ENCODE peak calls at places on chromosomes 7 and 10, in nine cellular contexts. I is colonic mucosa, A is left lung, G is upper lobe of right lung, Y is pancreas, W is fibroblast of lung, L is right lobe of liver, Z is PC-3, E is esophagus squamous epithelium. U is an unnamed sample. For H3K4me1, the result is how much of the 10 kb centered on the place peaks cover.

GRCh38 chr7:40374575-40374974 is 239.8 kb downstream of the SUGCT start:
- DNase-seq in I (no peak), A (no peak), G (no peak), Y (no peak), W (no peak), L (no peak), Z (no peak), E (no peak), U (no peak)

GRCh38 chr10:107277591-107277990 is 113.1 kb upstream of the SORCS1 start:
- DNase-seq in I (no peak), A (no peak), G (no peak), Y (no peak), W (no peak), L (no peak), Z (no peak), E (no peak), U (no peak)

GRCh38 chr10:103660364-103661197 is 167.1 kb downstream of the NEURL1 start:
- DNase-seq in I (no peak), A (peak), G (peak), Y (peak), W (peak), L (peak), Z (no peak), E (no peak), U (peak)

GRCh38 chr10:63901228-63901627 is 380.0 kb downstream of the REEP3 start:
- DNase-seq in I (no peak), A (no peak), G (no peak), Y (no peak), W (no peak), L (no peak), Z (peak), E (no peak), U (no peak)

GRCh38 chr10:63115732-63116383 is 17.3 kb upstream of the NRBF2 start:
- DNase-seq in I (peak), A (peak), G (peak), Y (peak), W (peak), L (peak), Z (peak), E (no peak), U (peak)

GRCh38 chr10:31707578-31708411 is 220.8 kb downstream of the ARHGAP12 start:
- DNase-seq in I (peak), A (peak), G (peak), Y (no peak), W (peak), L (peak), Z (peak), E (no peak), U (peak)

GRCh38 chr10:25562547-25562946 is 371.5 kb upstream of the MYO3A start:
- DNase-seq in I (no peak), A (no peak), G (no peak), Y (no peak), W (no peak), L (no peak), Z (no peak), E (no peak), U (no peak)

GRCh38 chr10:92387289-92387940 is 96.4 kb downstream of the MARCHF5 start:
- DNase-seq in I (peak), A (no peak), G (no peak), Y (peak), W (peak), L (no peak), Z (peak), E (no peak), U (no peak)

GRCh38 chr10:77756319-77757232 is 119.0 kb upstream of the KCNMA1 start:
- DNase-seq in I (peak), A (peak), G (no peak), Y (no peak), W (peak), L (no peak), Z (peak), E (no peak), U (no peak)

GRCh38 chr7:106855540-106856132 is 9.4 kb upstream of the PIK3CG start:
- DNase-seq in I (no peak), A (no peak), G (no peak), Y (no peak), W (no peak), L (no peak), Z (no peak), E (no peak), U (no peak)

GRCh38 chr10:91798736-91799579 is 732 bp downstream of the TNKS2 start:
- DNase-seq in I (peak), A (peak), G (peak), Y (peak), W (peak), L (no peak), Z (peak), E (no peak), U (peak)

GRCh38 chr10:43904301-43904700 is 255.6 kb upstream of the ZNF32 start:
- DNase-seq in I (no peak), A (no peak), G (no peak), Y (no peak), W (no peak), L (no peak), Z (no peak), E (no peak), U (no peak)

GRCh38 chr7:20778063-20778721 is 8.5 kb downstream of the SP8 start:
- DNase-seq in I (peak), A (no peak), G (peak), Y (peak), W (no peak), L (peak), Z (peak), E (no peak), U (no peak)

GRCh38 chr10:4246881-4247358 is 461.9 kb upstream of the KLF6 start:
- DNase-seq in I (no peak), A (no peak), G (no peak), Y (no peak), W (peak), L (no peak), Z (peak), E (no peak), U (no peak)

GRCh38 chr10:69685426-69685801 is 55.4 kb downstream of the FAM241B start:
- DNase-seq in I (no peak), A (no peak), G (no peak), Y (no peak), W (no peak), L (no peak), Z (peak), E (no peak), U (no peak)

GRCh38 chr7:8261711-8262695 is at the start of gene ICA1:
- DNase-seq in I (peak), A (peak), G (peak), Y (peak), W (peak), L (peak), Z (peak), E (no peak), U (peak)

GRCh38 chr10:103637855-103638561 is 144.5 kb downstream of the NEURL1 start:
- DNase-seq in I (no peak), A (peak), G (no peak), Y (peak), W (peak), L (no peak), Z (no peak), E (no peak), U (peak)

GRCh38 chr7:93623816-93624215 is 49.3 kb upstream of the CALCR start:
- DNase-seq in I (no peak), A (no peak), G (no peak), Y (no peak), W (no peak), L (no peak), Z (no peak), E (no peak), U (no peak)

GRCh38 chr10:88110822-88111221 is 247.4 kb downstream of the PTEN start:
- DNase-seq in I (no peak), A (no peak), G (no peak), Y (no peak), W (no peak), L (no peak), Z (no peak), E (no peak), U (no peak)

GRCh38 chr10:97818572-97818971 is 31.1 kb upstream of the GOLGA7B start:
- DNase-seq in I (no peak), A (no peak), G (no peak), Y (no peak), W (no peak), L (no peak), Z (no peak), E (no peak), U (no peak)

GRCh38 chr7:21253740-21254687 is 173.9 kb upstream of the SP4 start:
- DNase-seq in I (peak), A (peak), G (no peak), Y (peak), W (peak), L (peak), Z (peak), E (no peak), U (no peak)

GRCh38 chr7:15309891-15310290 is 251.9 kb downstream of the AGMO start:
- DNase-seq in I (no peak), A (no peak), G (no peak), Y (no peak), W (peak), L (no peak), Z (peak), E (no peak), U (no peak)

GRCh38 chr7:106868364-106868763 is 3.3 kb downstream of the PIK3CG start:
- DNase-seq in I (no peak), A (no peak), G (no peak), Y (no peak), W (no peak), L (no peak), Z (no peak), E (no peak), U (no peak)

GRCh38 chr10:131178956-131179355 is 132.6 kb downstream of the TCERG1L start:
- DNase-seq in I (no peak), A (no peak), G (peak), Y (peak), W (no peak), L (no peak), Z (no peak), E (no peak), U (no peak)

GRCh38 chr7:23346316-23346715 is 47.2 kb downstream of the MALSU1 start:
- DNase-seq in I (no peak), A (no peak), G (no peak), Y (no peak), W (no peak), L (no peak), Z (no peak), E (no peak), U (no peak)

GRCh38 chr7:106659369-106659962 is 1.5 kb downstream of the CCDC71L start:
- DNase-seq in I (no peak), A (no peak), G (no peak), Y (no peak), W (no peak), L (no peak), Z (no peak), E (no peak), U (no peak)

GRCh38 chr7:739455-739963 is 12.4 kb upstream of the PRKAR1B start:
- DNase-seq in I (no peak), A (no peak), G (no peak), Y (no peak), W (no peak), L (no peak), Z (no peak), E (no peak), U (no peak)

GRCh38 chr7:111678986-111679385 is 116.7 kb upstream of the IMMP2L start:
- DNase-seq in I (no peak), A (no peak), G (no peak), Y (no peak), W (no peak), L (no peak), Z (no peak), E (no peak), U (no peak)

GRCh38 chr7:17725761-17726160 is 214.5 kb downstream of the SNX13 start:
- DNase-seq in I (no peak), A (no peak), G (no peak), Y (no peak), W (peak), L (no peak), Z (no peak), E (no peak), U (no peak)

GRCh38 chr10:15605740-15606369 is 113.9 kb downstream of the ITGA8 start:
- DNase-seq in I (no peak), A (no peak), G (no peak), Y (no peak), W (no peak), L (no peak), Z (no peak), E (no peak), U (no peak)

GRCh38 chr10:7409045-7409731 is 1.6 kb downstream of the SFMBT2 start:
- DNase-seq in I (peak), A (peak), G (no peak), Y (no peak), W (peak), L (peak), Z (peak), E (no peak), U (peak)
- H3K4me1 ChIP-seq in I (under half), A (half or more), G (under half), Y (under half), W (under half), L (under half), Z (under half), E (half or more), U (half or more)

DNA sequence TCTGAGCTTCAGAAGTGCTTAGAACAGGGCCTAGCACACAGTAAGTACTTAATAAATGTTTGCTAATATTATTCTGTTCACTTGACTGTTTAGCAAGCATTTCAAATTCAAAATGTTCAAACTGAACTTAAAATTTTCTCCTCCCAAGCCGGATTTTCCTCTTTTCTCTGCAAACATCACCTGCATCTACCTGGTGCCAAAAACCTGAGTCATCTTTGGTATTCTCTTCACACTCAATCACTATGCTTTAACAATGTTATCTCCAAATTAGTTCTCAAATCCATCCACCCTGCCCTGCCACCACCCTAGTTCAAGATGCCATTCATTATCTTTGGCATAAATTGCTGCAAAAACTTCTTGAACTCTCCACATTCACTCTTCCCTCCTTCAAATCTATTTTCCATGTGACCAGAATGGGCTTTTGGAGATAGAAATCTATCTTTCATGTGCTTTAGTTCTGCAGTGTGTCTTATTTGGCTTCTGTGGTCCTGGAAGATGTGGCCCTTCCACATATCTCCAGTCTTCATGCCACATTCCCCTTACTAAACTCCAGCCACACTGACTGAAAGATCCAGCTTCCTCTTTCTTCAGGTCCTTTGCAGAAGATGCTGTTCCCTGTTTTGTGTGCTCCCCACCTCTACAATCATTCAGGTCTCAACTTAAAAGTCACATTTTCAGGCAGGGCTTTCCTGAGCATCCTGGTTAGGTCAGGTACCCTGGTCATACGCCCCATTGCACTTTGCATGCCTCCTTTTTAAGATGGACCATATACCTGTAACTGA is 2.0 kb downstream of the GGCT start:
- DNase-seq in I (no peak), A (no peak), G (no peak), Y (no peak), W (no peak), L (no peak), Z (peak), E (no peak), U (no peak)
- H3K4me3 ChIP-seq in I (no peak), A (no peak), G (no peak), Y (no peak), W (no peak), L (no peak), Z (peak), E (no peak), U (peak)

GRCh38 chr10:29532256-29532878 is 102.4 kb downstream of the SVIL start:
- DNase-seq in I (no peak), A (no peak), G (no peak), Y (no peak), W (no peak), L (no peak), Z (no peak), E (no peak), U (no peak)

GRCh38 chr10:29534590-29534989 is 100.2 kb downstream of the SVIL start:
- DNase-seq in I (no peak), A (no peak), G (no peak), Y (no peak), W (no peak), L (no peak), Z (no peak), E (no peak), U (no peak)

GRCh38 chr10:29533046-29533445 is 101.7 kb downstream of the SVIL start:
- DNase-seq in I (no peak), A (no peak), G (no peak), Y (no peak), W (no peak), L (no peak), Z (no peak), E (no peak), U (no peak)

GRCh38 chr10:29535012-29535777 is 99.6 kb downstream of the SVIL start:
- DNase-seq in I (peak), A (peak), G (peak), Y (peak), W (peak), L (peak), Z (peak), E (no peak), U (peak)

DNA sequence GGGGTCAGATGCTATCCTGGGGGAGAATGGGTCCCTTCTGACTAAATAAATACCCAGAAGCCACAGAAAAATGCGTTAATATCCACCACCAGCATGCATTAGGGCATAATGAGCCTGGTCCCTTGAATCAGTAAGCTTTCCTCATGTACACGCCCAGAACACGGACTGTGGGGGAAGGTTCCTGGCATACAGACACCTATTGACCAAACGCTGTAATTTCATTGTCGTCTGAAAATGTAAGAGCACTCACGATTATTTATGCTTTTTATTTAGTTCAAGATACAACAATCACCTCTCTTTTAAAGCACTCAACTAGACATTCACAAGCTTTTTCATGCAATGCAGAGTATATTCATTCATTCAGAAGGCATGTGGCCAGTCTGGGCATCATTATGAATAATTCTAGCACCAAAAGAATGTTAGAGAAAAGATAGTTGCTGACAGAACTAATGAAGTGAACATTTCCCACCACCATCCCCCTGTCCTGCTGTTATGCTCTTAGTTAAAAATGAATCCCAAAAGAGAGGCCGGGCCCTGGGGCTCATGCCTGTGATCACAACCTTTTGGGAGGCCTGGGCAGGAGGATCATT is 101.0 kb downstream of the SVIL start:
- DNase-seq in I (peak), A (no peak), G (no peak), Y (no peak), W (no peak), L (no peak), Z (no peak), E (no peak), U (no peak)
- TF ChIP-seq CTCF in I (no peak), A (no peak), G (no peak), Y (no peak), W (no peak), L (no peak), Z (no peak), E (no peak), U (no peak)

GRCh38 chr10:132449051-132449825 is 52.2 kb downstream of the PWWP2B start:
- DNase-seq in I (peak), A (peak), G (peak), Y (peak), W (no peak), L (peak), Z (peak), E (no peak), U (no peak)
- H3K4me1 ChIP-seq in I (under half), A (half or more), G (under half), Y (under half), W (under half), L (under half), Z (under half), E (half or more), U (under half)

DNA sequence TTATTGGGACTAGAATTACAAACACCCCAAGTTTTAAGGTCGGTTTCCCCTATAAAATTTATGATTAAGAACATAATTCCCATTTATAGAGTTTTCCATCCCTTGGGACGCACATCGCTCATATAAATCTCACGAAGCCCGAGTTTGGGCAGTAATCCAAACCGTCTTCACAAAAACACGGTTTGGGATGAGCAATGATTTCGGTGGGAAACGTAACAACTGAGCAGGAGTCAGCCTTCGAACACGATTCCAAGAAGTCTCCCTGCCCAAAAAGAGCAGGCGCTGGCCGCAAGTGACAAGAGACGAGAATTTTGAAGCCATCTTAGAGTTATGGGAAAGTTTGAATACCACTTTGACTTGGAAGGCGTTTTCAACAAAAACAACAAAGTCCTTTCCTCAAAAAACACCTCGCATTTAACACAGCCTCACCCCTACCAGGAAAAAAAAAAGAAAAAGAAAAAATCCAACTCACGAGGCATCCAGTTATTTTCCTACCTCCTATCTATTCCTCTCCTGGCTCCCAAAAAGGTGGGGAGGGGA is 1.7 kb downstream of the SEPHS1 start:
- DNase-seq in I (peak), A (no peak), G (no peak), Y (no peak), W (peak), L (no peak), Z (peak), E (no peak), U (no peak)
- H3K4me3 ChIP-seq in I (peak), A (peak), G (peak), Y (peak), W (peak), L (peak), Z (peak), E (peak), U (peak)

GRCh38 chr7:99311702-99312101 is 14.0 kb upstream of the ARPC1A start:
- DNase-seq in I (no peak), A (no peak), G (no peak), Y (no peak), W (no peak), L (no peak), Z (peak), E (no peak), U (no peak)
- TF ChIP-seq CTCF in I (no peak), A (no peak), G (no peak), Y (no peak), W (no peak), L (no peak), Z (peak), E (no peak), U (no peak)

GRCh38 chr7:100571829-100572116 is 1.9 kb downstream of the SAP25 start:
- DNase-seq in I (no peak), A (no peak), G (peak), Y (no peak), W (no peak), L (no peak), Z (no peak), E (no peak), U (no peak)
- H3K4me1 ChIP-seq in I (under half), A (under half), G (under half), Y (under half), W (under half), L (under half), Z (under half), E (under half), U (under half)